ENCODE peak calls at places on chromosomes 1 and 21, in seven cellular contexts. M is cardiac muscle cell; B is mammary epithelial cell; S is left ventricle myocardium inferior; E is CD4-positive, CD25-positive, alpha-beta regulatory T cell; R is aorta; V is AG04450. A is an unnamed sample.

GRCh38 chr1:12604114-12604874 is 13.7 kb downstream of the DHRS3 start:
- DNase-seq in M (peak; percentile 85), B (peak; percentile 96), S (peak; percentile 42), E (peak; percentile 12), R (no peak), V (peak; percentile 90), A (no peak)

GRCh38 chr1:226950316-226950715 is 10.2 kb downstream of the COQ8A start:
- DNase-seq in M (no peak), B (no peak), S (no peak), E (no peak), R (no peak), V (no peak), A (no peak)

GRCh38 chr21:38326429-38326828 is 69.6 kb downstream of the KCNJ15 start:
- DNase-seq in M (no peak), B (no peak), S (no peak), E (no peak), R (no peak), V (no peak), A (no peak)

GRCh38 chr1:78627321-78627720 is 7.1 kb downstream of the IFI44L start:
- DNase-seq in M (no peak), B (peak; percentile 42), S (no peak), E (no peak), R (no peak), V (no peak), A (no peak)

GRCh38 chr1:221093903-221094865 is 214.9 kb downstream of the HLX start:
- DNase-seq in M (peak; percentile 5), B (no peak), S (no peak), E (no peak), R (no peak), V (no peak), A (no peak)

GRCh38 chr1:231337043-231337471 is 595 bp downstream of the EXOC8 start:
- DNase-seq in M (no peak), B (peak; percentile 9), S (peak; percentile 29), E (peak; percentile 49), R (peak; percentile 81), V (no peak), A (no peak)

GRCh38 chr21:21715286-21715969 is 717.2 kb downstream of the NCAM2 start:
- DNase-seq in M (no peak), B (no peak), S (no peak), E (no peak), R (no peak), V (peak; percentile 66), A (no peak)

GRCh38 chr1:64766385-64766784 is 21.5 kb downstream of the RAVER2 start:
- DNase-seq in M (no peak), B (peak; percentile 32), S (no peak), E (no peak), R (no peak), V (no peak), A (no peak)

GRCh38 chr1:38015978-38016640 is 3.6 kb downstream of the UTP11 start:
- DNase-seq in M (no peak), B (no peak), S (no peak), E (no peak), R (peak; percentile 69), V (no peak), A (no peak)

GRCh38 chr1:217626321-217626720 is 4.6 kb downstream of the GPATCH2 start:
- DNase-seq in M (no peak), B (no peak), S (no peak), E (no peak), R (no peak), V (no peak), A (no peak)

GRCh38 chr21:29875873-29876272 is 63.9 kb downstream of the GRIK1 start:
- DNase-seq in M (no peak), B (no peak), S (no peak), E (no peak), R (no peak), V (no peak), A (no peak)

GRCh38 chr1:29256979-29257804 is 20.9 kb downstream of the PTPRU start:
- DNase-seq in M (peak; percentile 27), B (peak; percentile 14), S (no peak), E (no peak), R (peak; percentile 82), V (no peak), A (no peak)

GRCh38 chr1:2466834-2467554 is 9.1 kb upstream of the PLCH2 start:
- DNase-seq in M (no peak), B (no peak), S (no peak), E (peak; percentile 13), R (no peak), V (no peak), A (no peak)
- H3K27me3 ChIP-seq in M (peaks cover 5% of the 10 kb centered on the region), B (no peaks in the 10 kb centered on the region), S (peaks cover 97% of the 10 kb centered on the region), E (no peaks in the 10 kb centered on the region), R (no peaks in the 10 kb centered on the region), V (peaks cover 46% of the 10 kb centered on the region), A (peaks cover 96% of the 10 kb centered on the region)

GRCh38 chr1:47717341-47717740 is 279.5 kb downstream of the FOXD2 start:
- DNase-seq in M (no peak), B (no peak), S (no peak), E (no peak), R (no peak), V (no peak), A (no peak)
- H3K27me3 ChIP-seq in M (peaks cover 95% of the 10 kb centered on the region), B (peaks cover 7% of the 10 kb centered on the region), S (peaks cover 99% of the 10 kb centered on the region), E (peaks cover 15% of the 10 kb centered on the region), R (no peaks in the 10 kb centered on the region), V (peaks cover 27% of the 10 kb centered on the region), A (peaks cover 36% of the 10 kb centered on the region)

GRCh38 chr1:156409424-156409823 is 40.4 kb downstream of the RHBG start:
- DNase-seq in M (no peak), B (no peak), S (no peak), E (no peak), R (no peak), V (no peak), A (no peak)
- H3K27me3 ChIP-seq in M (peaks cover 3% of the 10 kb centered on the region), B (peaks cover 2% of the 10 kb centered on the region), S (peaks cover 90% of the 10 kb centered on the region), E (peaks cover 2% of the 10 kb centered on the region), R (no peaks in the 10 kb centered on the region), V (peaks cover 72% of the 10 kb centered on the region), A (no peaks in the 10 kb centered on the region)

GRCh38 chr1:25134801-25135585 is 97.3 kb downstream of the SYF2 start:
- DNase-seq in M (no peak), B (no peak), S (no peak), E (no peak), R (no peak), V (no peak), A (no peak)
- H3K27me3 ChIP-seq in M (no peaks in the 10 kb centered on the region), B (no peaks in the 10 kb centered on the region), S (peaks cover 68% of the 10 kb centered on the region), E (peaks cover 9% of the 10 kb centered on the region), R (no peaks in the 10 kb centered on the region), V (peaks cover 34% of the 10 kb centered on the region), A (no peaks in the 10 kb centered on the region)

DNA sequence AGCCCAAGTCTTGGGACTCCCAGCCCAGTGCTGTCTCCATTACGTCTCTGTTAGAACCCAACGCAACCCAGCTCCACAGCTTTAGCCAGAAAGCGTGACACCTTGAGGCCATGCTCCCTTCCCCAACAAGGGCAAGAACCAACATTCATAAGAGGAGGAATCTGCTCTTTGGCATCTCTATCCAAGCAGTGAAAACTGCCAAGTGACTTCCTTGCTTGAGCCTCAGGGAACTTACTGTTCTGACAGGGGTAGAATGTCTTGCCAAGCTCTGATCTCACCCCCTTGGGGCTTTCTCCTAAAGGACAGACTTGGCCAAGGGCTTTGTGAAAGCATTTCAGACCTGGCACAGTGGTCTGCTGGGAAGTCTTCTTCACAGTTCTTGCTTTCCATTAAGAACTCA is 56.6 kb downstream of the SYT6 start:
- DNase-seq in M (no peak), B (no peak), S (no peak), E (no peak), R (no peak), V (no peak), A (peak; percentile 55)
- H3K27me3 ChIP-seq in M (no peaks in the 10 kb centered on the region), B (peaks cover 5% of the 10 kb centered on the region), S (peaks cover 20% of the 10 kb centered on the region), E (peaks cover 7% of the 10 kb centered on the region), R (no peaks in the 10 kb centered on the region), V (no peaks in the 10 kb centered on the region), A (no peaks in the 10 kb centered on the region)

GRCh38 chr1:6536291-6536690 is 18.0 kb downstream of the NOL9 start:
- DNase-seq in M (no peak), B (no peak), S (no peak), E (no peak), R (no peak), V (no peak), A (no peak)

GRCh38 chr1:6534248-6534647 is 20.1 kb downstream of the NOL9 start:
- DNase-seq in M (no peak), B (no peak), S (no peak), E (no peak), R (peak; percentile 24), V (no peak), A (no peak)

GRCh38 chr1:6535214-6535613 is 19.1 kb downstream of the NOL9 start:
- DNase-seq in M (no peak), B (no peak), S (no peak), E (no peak), R (peak; percentile 61), V (no peak), A (no peak)

GRCh38 chr1:6526316-6526715 is 28.0 kb downstream of the NOL9 start:
- DNase-seq in M (no peak), B (no peak), S (no peak), E (no peak), R (no peak), V (no peak), A (no peak)

GRCh38 chr1:6530504-6531160 is 23.7 kb downstream of the NOL9 start:
- DNase-seq in M (no peak), B (no peak), S (no peak), E (no peak), R (no peak), V (no peak), A (no peak)
- H3K27me3 ChIP-seq in M (no peaks in the 10 kb centered on the region), B (no peaks in the 10 kb centered on the region), S (no peaks in the 10 kb centered on the region), E (no peaks in the 10 kb centered on the region), R (no peaks in the 10 kb centered on the region), V (no peaks in the 10 kb centered on the region), A (no peaks in the 10 kb centered on the region)

A was measured in tibial nerve.